ENCODE peak calls at places on chromosome 6, in eight cellular contexts. Q is colonic mucosa; S is upper lobe of right lung; A is CD8-positive, alpha-beta memory T cell; V is fibroblast of lung; E is CD8-positive, alpha-beta T cell; F is suprapubic skin; R is prostate gland. T is an unnamed sample.

GRCh38 chr6:158068893-158069799 is 87.5 kb downstream of the SYNJ2 start:
- DNase-seq in Q (peak; percentile 82), S (peak; percentile 88), A (no peak), V (peak; percentile 81), E (no peak), F (peak; percentile 77), R (peak; percentile 79), T (peak; percentile 82)

GRCh38 chr6:45668705-45669104 is 291.0 kb upstream of the SUPT3H start:
- DNase-seq in Q (no peak), S (no peak), A (no peak), V (no peak), E (no peak), F (no peak), R (no peak), T (no peak)

GRCh38 chr6:166757226-166758135 is 130.4 kb upstream of the RPS6KA2 start:
- DNase-seq in Q (no peak), S (no peak), A (no peak), V (peak; percentile 54), E (peak; percentile 9), F (no peak), R (no peak), T (peak; percentile 46)

GRCh38 chr6:42338573-42339218 is 113.0 kb downstream of the TRERF1 start:
- DNase-seq in Q (no peak), S (no peak), A (no peak), V (peak; percentile 99), E (no peak), F (no peak), R (no peak), T (no peak)

GRCh38 chr6:30154709-30155521 is 6.1 kb downstream of the TRIM10 start:
- DNase-seq in Q (peak; percentile 67), S (no peak), A (no peak), V (peak; percentile 77), E (no peak), F (no peak), R (no peak), T (no peak)

GRCh38 chr6:31834704-31835375 is 7.3 kb downstream of the HSPA1B start:
- DNase-seq in Q (peak; percentile 83), S (peak; percentile 88), A (peak; percentile 85), V (no peak), E (peak; percentile 84), F (peak; percentile 81), R (peak; percentile 72), T (peak; percentile 89)

GRCh38 chr6:150090328-150090727 is 21.4 kb upstream of the ULBP3 start:
- DNase-seq in Q (no peak), S (no peak), A (no peak), V (no peak), E (no peak), F (no peak), R (no peak), T (no peak)

GRCh38 chr6:131292145-131292938 is 157.1 kb downstream of the AKAP7 start:
- DNase-seq in Q (no peak), S (no peak), A (no peak), V (no peak), E (no peak), F (no peak), R (no peak), T (no peak)

GRCh38 chr6:140124498-140124897 is 750.0 kb upstream of the CITED2 start:
- DNase-seq in Q (peak; percentile 37), S (no peak), A (no peak), V (no peak), E (no peak), F (no peak), R (no peak), T (no peak)

GRCh38 chr6:157229219-157229607 is 94.1 kb downstream of the TMEM242 start:
- DNase-seq in Q (no peak), S (no peak), A (no peak), V (no peak), E (no peak), F (no peak), R (no peak), T (peak; percentile 36)

GRCh38 chr6:168147205-168147738 is 68.3 kb upstream of the FRMD1 start:
- DNase-seq in Q (peak; percentile 28), S (no peak), A (no peak), V (no peak), E (no peak), F (no peak), R (no peak), T (peak; percentile 34)

GRCh38 chr6:108118791-108119211 is 44.3 kb upstream of the OSTM1 start:
- DNase-seq in Q (no peak), S (no peak), A (no peak), V (no peak), E (no peak), F (no peak), R (no peak), T (no peak)

GRCh38 chr6:161132384-161132783 is 140.8 kb downstream of the MAP3K4 start:
- DNase-seq in Q (no peak), S (no peak), A (no peak), V (no peak), E (no peak), F (no peak), R (no peak), T (no peak)

GRCh38 chr6:167130008-167130677 is 7.2 kb downstream of the CCR6 start:
- DNase-seq in Q (no peak), S (no peak), A (no peak), V (no peak), E (no peak), F (no peak), R (no peak), T (peak; percentile 70)

GRCh38 chr6:84150680-84151079 is 76.8 kb downstream of the CEP162 start:
- DNase-seq in Q (no peak), S (no peak), A (no peak), V (peak; percentile 74), E (no peak), F (no peak), R (no peak), T (no peak)

GRCh38 chr6:118965843-118966242 is 30.9 kb upstream of the MCM9 start:
- DNase-seq in Q (no peak), S (no peak), A (no peak), V (no peak), E (no peak), F (no peak), R (no peak), T (no peak)

GRCh38 chr6:165893431-165893830 is 230.4 kb upstream of the PDE10A start:
- DNase-seq in Q (no peak), S (no peak), A (no peak), V (no peak), E (no peak), F (no peak), R (no peak), T (no peak)

GRCh38 chr6:112144145-112144926 is 56.9 kb downstream of the FAM229B start:
- DNase-seq in Q (no peak), S (no peak), A (no peak), V (no peak), E (no peak), F (no peak), R (no peak), T (no peak)

GRCh38 chr6:112141707-112142106 is 54.3 kb downstream of the FAM229B start:
- DNase-seq in Q (no peak), S (no peak), A (no peak), V (no peak), E (no peak), F (no peak), R (no peak), T (no peak)

GRCh38 chr6:112139052-112139451 is 51.7 kb downstream of the FAM229B start:
- DNase-seq in Q (no peak), S (no peak), A (no peak), V (no peak), E (no peak), F (no peak), R (no peak), T (no peak)
- H3K27ac ChIP-seq in Q (no peak overlapping the region), S (no peak overlapping the region), A (no peak overlapping the region), V (no peak overlapping the region), E (no peak overlapping the region), F (no peak overlapping the region), R (no peak overlapping the region), T (no peak overlapping the region)

DNA sequence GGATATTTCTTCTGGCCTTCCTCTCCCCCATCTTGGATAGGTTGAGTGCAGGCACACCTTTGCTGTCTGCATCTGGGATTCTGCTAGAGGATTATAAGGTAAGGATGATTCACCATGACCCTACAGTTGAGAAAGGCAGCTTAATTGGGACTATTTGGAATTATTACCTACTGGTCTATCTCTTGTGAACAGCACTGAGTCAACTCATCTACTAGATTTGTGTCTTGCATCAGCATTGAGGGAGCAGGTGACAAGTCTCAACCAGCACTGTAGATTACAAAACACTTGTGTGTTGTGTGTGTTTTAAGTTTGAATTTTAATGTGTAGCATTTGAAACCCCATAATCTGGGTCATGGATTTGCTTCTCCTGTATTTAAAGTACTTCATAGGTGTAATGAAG is 124.9 kb downstream of the JARID2 start:
- DNase-seq in Q (no peak), S (no peak), A (no peak), V (no peak), E (no peak), F (no peak), R (no peak), T (no peak)
- H3K4me1 ChIP-seq in Q (peaks cover 8% of the 10 kb centered on the region), S (peaks cover 49% of the 10 kb centered on the region), A (peaks cover 37% of the 10 kb centered on the region), V (peaks cover 3% of the 10 kb centered on the region), E (peaks cover 22% of the 10 kb centered on the region), F (peaks cover 65% of the 10 kb centered on the region), R (peaks cover 4% of the 10 kb centered on the region), T (peaks cover 13% of the 10 kb centered on the region)

GRCh38 chr6:36718560-36718959 is 20.9 kb downstream of the RAB44 start:
- DNase-seq in Q (no peak), S (no peak), A (no peak), V (no peak), E (no peak), F (no peak), R (no peak), T (no peak)
- H3K27ac ChIP-seq in Q (no peak overlapping the region), S (no peak overlapping the region), A (no peak overlapping the region), V (no peak overlapping the region), E (no peak overlapping the region), F (no peak overlapping the region), R (no peak overlapping the region), T (no peak overlapping the region)

GRCh38 chr6:803191-803977 is 110.4 kb upstream of the EXOC2 start:
- DNase-seq in Q (no peak), S (no peak), A (no peak), V (no peak), E (no peak), F (no peak), R (no peak), T (no peak)

GRCh38 chr6:799769-800168 is 106.8 kb upstream of the EXOC2 start:
- DNase-seq in Q (no peak), S (no peak), A (no peak), V (no peak), E (no peak), F (no peak), R (no peak), T (no peak)

GRCh38 chr6:804317-804716 is 111.4 kb upstream of the EXOC2 start:
- DNase-seq in Q (no peak), S (no peak), A (no peak), V (no peak), E (no peak), F (no peak), R (no peak), T (no peak)

GRCh38 chr6:804771-805170 is 111.8 kb upstream of the EXOC2 start:
- DNase-seq in Q (no peak), S (no peak), A (no peak), V (no peak), E (no peak), F (no peak), R (no peak), T (no peak)
- H3K4me1 ChIP-seq in Q (no peaks in the 10 kb centered on the region), S (no peaks in the 10 kb centered on the region), A (no peaks in the 10 kb centered on the region), V (no peaks in the 10 kb centered on the region), E (no peaks in the 10 kb centered on the region), F (no peaks in the 10 kb centered on the region), R (no peaks in the 10 kb centered on the region), T (no peaks in the 10 kb centered on the region)

T was measured in Peyer's patch.